ENCODE peak calls at places on chromosome 3, in nine cellular contexts. One of them, this sample, is unnamed.

GRCh38 chr3:172973799-172974198 is 167.2 kb downstream of the SPATA16 start:
- DNase-seq in choroid plexus epithelial cell: no peak
- DNase-seq in neural crest cell: no peak
- DNase-seq in lower lobe of right lung: no peak
- DNase-seq in nephron progenitor cell: no peak
- DNase-seq in RWPE1: no peak
- DNase-seq in H9: no peak
- DNase-seq in AG04450: no peak
- DNase-seq in sigmoid colon: no peak
- DNase-seq in this sample: no peak

GRCh38 chr3:46663611-46664135 is 29.8 kb downstream of the ALS2CL start:
- DNase-seq in AG04450: no peak
- DNase-seq in choroid plexus epithelial cell: peak
- DNase-seq in sigmoid colon: peak
- DNase-seq in RWPE1: no peak
- DNase-seq in neural crest cell: no peak
- DNase-seq in H9: peak
- DNase-seq in nephron progenitor cell: peak
- DNase-seq in lower lobe of right lung: peak
- DNase-seq in this sample: peak

GRCh38 chr3:171489348-171489747 is 29.1 kb upstream of the TNIK start:
- DNase-seq in H9: no peak
- DNase-seq in AG04450: no peak
- DNase-seq in lower lobe of right lung: no peak
- DNase-seq in nephron progenitor cell: no peak
- DNase-seq in RWPE1: no peak
- DNase-seq in choroid plexus epithelial cell: no peak
- DNase-seq in neural crest cell: no peak
- DNase-seq in sigmoid colon: no peak
- DNase-seq in this sample: no peak

GRCh38 chr3:126480864-126481263 is 5.2 kb upstream of the ZXDC start:
- DNase-seq in lower lobe of right lung: no peak
- DNase-seq in choroid plexus epithelial cell: no peak
- DNase-seq in AG04450: no peak
- DNase-seq in neural crest cell: no peak
- DNase-seq in H9: no peak
- DNase-seq in RWPE1: no peak
- DNase-seq in nephron progenitor cell: no peak
- DNase-seq in sigmoid colon: no peak
- DNase-seq in this sample: no peak

GRCh38 chr3:58998476-58999117 is 51.2 kb downstream of the CFAP20DC start:
- DNase-seq in lower lobe of right lung: no peak
- DNase-seq in sigmoid colon: no peak
- DNase-seq in neural crest cell: no peak
- DNase-seq in AG04450: peak
- DNase-seq in nephron progenitor cell: no peak
- DNase-seq in RWPE1: peak
- DNase-seq in choroid plexus epithelial cell: peak
- DNase-seq in H9: no peak
- DNase-seq in this sample: peak

GRCh38 chr3:52231502-52232278 is 6.2 kb upstream of the TLR9 start:
- DNase-seq in AG04450: no peak
- DNase-seq in nephron progenitor cell: peak
- DNase-seq in lower lobe of right lung: peak
- DNase-seq in sigmoid colon: no peak
- DNase-seq in choroid plexus epithelial cell: peak
- DNase-seq in neural crest cell: peak
- DNase-seq in H9: peak
- DNase-seq in RWPE1: no peak
- DNase-seq in this sample: peak

GRCh38 chr3:71130516-71131384 is 452.8 kb downstream of the FOXP1 start:
- DNase-seq in choroid plexus epithelial cell: peak
- DNase-seq in nephron progenitor cell: peak
- DNase-seq in AG04450: peak
- DNase-seq in RWPE1: peak
- DNase-seq in neural crest cell: peak
- DNase-seq in H9: no peak
- DNase-seq in sigmoid colon: peak
- DNase-seq in lower lobe of right lung: peak
- DNase-seq in this sample: peak

GRCh38 chr3:69776289-69776688 is 37.0 kb downstream of the MITF start:
- DNase-seq in RWPE1: no peak
- DNase-seq in choroid plexus epithelial cell: no peak
- DNase-seq in neural crest cell: no peak
- DNase-seq in lower lobe of right lung: no peak
- DNase-seq in H9: no peak
- DNase-seq in AG04450: no peak
- DNase-seq in sigmoid colon: no peak
- DNase-seq in nephron progenitor cell: no peak
- DNase-seq in this sample: no peak

GRCh38 chr3:117238805-117239204 is 529.2 kb downstream of the TUSC7 start:
- DNase-seq in RWPE1: no peak
- DNase-seq in AG04450: no peak
- DNase-seq in lower lobe of right lung: no peak
- DNase-seq in H9: peak
- DNase-seq in sigmoid colon: no peak
- DNase-seq in choroid plexus epithelial cell: no peak
- DNase-seq in neural crest cell: no peak
- DNase-seq in nephron progenitor cell: peak
- DNase-seq in this sample: no peak

GRCh38 chr3:112500621-112501020 is 1.3 kb upstream of the BTLA start:
- DNase-seq in nephron progenitor cell: no peak
- DNase-seq in lower lobe of right lung: no peak
- DNase-seq in RWPE1: no peak
- DNase-seq in choroid plexus epithelial cell: no peak
- DNase-seq in sigmoid colon: no peak
- DNase-seq in neural crest cell: no peak
- DNase-seq in H9: no peak
- DNase-seq in AG04450: no peak
- DNase-seq in this sample: no peak

GRCh38 chr3:8712045-8712870 is 21.3 kb upstream of the CAV3 start:
- DNase-seq in sigmoid colon: no peak
- DNase-seq in nephron progenitor cell: no peak
- DNase-seq in choroid plexus epithelial cell: peak
- DNase-seq in lower lobe of right lung: no peak
- DNase-seq in neural crest cell: no peak
- DNase-seq in H9: no peak
- DNase-seq in RWPE1: peak
- DNase-seq in AG04450: no peak
- DNase-seq in this sample: no peak

GRCh38 chr3:28348286-28348636 is 260 bp upstream of the ZCWPW2 start:
- DNase-seq in sigmoid colon: no peak
- DNase-seq in lower lobe of right lung: no peak
- DNase-seq in choroid plexus epithelial cell: no peak
- DNase-seq in RWPE1: no peak
- DNase-seq in neural crest cell: peak
- DNase-seq in nephron progenitor cell: no peak
- DNase-seq in H9: no peak
- DNase-seq in AG04450: no peak
- DNase-seq in this sample: no peak

GRCh38 chr3:51338632-51339031 is 46.5 kb upstream of the MANF start:
- DNase-seq in H9: peak
- DNase-seq in lower lobe of right lung: no peak
- DNase-seq in neural crest cell: no peak
- DNase-seq in sigmoid colon: peak
- DNase-seq in nephron progenitor cell: no peak
- DNase-seq in AG04450: no peak
- DNase-seq in choroid plexus epithelial cell: no peak
- DNase-seq in RWPE1: no peak
- DNase-seq in this sample: no peak

GRCh38 chr3:120879401-120879800 is 28.6 kb upstream of the STXBP5L start:
- DNase-seq in choroid plexus epithelial cell: no peak
- DNase-seq in H9: no peak
- DNase-seq in lower lobe of right lung: no peak
- DNase-seq in nephron progenitor cell: no peak
- DNase-seq in sigmoid colon: no peak
- DNase-seq in AG04450: no peak
- DNase-seq in RWPE1: no peak
- DNase-seq in neural crest cell: no peak
- DNase-seq in this sample: no peak

GRCh38 chr3:67947808-67948508 is 293.5 kb upstream of the SUCLG2 start:
- DNase-seq in H9: peak
- DNase-seq in lower lobe of right lung: no peak
- DNase-seq in choroid plexus epithelial cell: peak
- DNase-seq in nephron progenitor cell: peak
- DNase-seq in RWPE1: no peak
- DNase-seq in sigmoid colon: no peak
- DNase-seq in AG04450: no peak
- DNase-seq in neural crest cell: peak
- DNase-seq in this sample: peak

GRCh38 chr3:48595526-48596121 is 495 bp upstream of the COL7A1 start:
- DNase-seq in RWPE1: peak
- DNase-seq in AG04450: peak
- DNase-seq in nephron progenitor cell: peak
- DNase-seq in H9: peak
- DNase-seq in choroid plexus epithelial cell: peak
- DNase-seq in neural crest cell: no peak
- DNase-seq in sigmoid colon: no peak
- DNase-seq in lower lobe of right lung: no peak
- DNase-seq in this sample: peak

GRCh38 chr3:87269723-87270122 is 6.7 kb downstream of the POU1F1 start:
- DNase-seq in lower lobe of right lung: no peak
- DNase-seq in choroid plexus epithelial cell: peak
- DNase-seq in nephron progenitor cell: no peak
- DNase-seq in sigmoid colon: no peak
- DNase-seq in RWPE1: no peak
- DNase-seq in neural crest cell: no peak
- DNase-seq in AG04450: no peak
- DNase-seq in H9: no peak
- DNase-seq in this sample: no peak
- TF ChIP-seq CTCF in lower lobe of right lung: no peak
- TF ChIP-seq CTCF in choroid plexus epithelial cell: no peak
- TF ChIP-seq CTCF in nephron progenitor cell: no peak
- TF ChIP-seq CTCF in sigmoid colon: no peak
- TF ChIP-seq CTCF in RWPE1: no peak
- TF ChIP-seq CTCF in neural crest cell: no peak
- TF ChIP-seq CTCF in AG04450: no peak
- TF ChIP-seq CTCF in H9: no peak
- TF ChIP-seq CTCF in this sample: no peak

DNA sequence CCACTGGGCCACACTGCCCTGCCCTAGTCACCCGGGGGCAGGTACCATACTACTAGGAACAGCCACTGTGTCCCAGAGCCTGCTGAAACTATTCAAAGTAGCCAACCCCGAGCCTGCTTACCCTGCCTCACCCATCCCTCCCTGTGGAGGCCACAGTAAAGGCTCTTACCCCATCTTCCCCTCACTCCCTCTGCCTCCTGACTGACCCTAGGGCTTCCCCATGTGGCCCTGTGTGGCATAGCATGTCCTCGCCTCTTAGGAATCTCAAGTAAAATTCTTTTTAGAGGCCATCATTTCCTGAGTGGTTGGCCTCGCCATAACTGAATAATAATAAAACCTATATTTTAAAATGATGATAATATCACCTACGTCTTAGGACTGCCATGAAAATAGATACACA is 112.2 kb upstream of the SLC6A11 start:
- DNase-seq in neural crest cell: no peak
- DNase-seq in RWPE1: no peak
- DNase-seq in lower lobe of right lung: no peak
- DNase-seq in AG04450: no peak
- DNase-seq in H9: peak
- DNase-seq in nephron progenitor cell: peak
- DNase-seq in choroid plexus epithelial cell: peak
- DNase-seq in sigmoid colon: no peak
- DNase-seq in this sample: peak
- TF ChIP-seq CTCF in neural crest cell: peak
- TF ChIP-seq CTCF in RWPE1: no peak
- TF ChIP-seq CTCF in lower lobe of right lung: no peak
- TF ChIP-seq CTCF in AG04450: peak
- TF ChIP-seq CTCF in H9: peak
- TF ChIP-seq CTCF in nephron progenitor cell: peak
- TF ChIP-seq CTCF in choroid plexus epithelial cell: peak
- TF ChIP-seq CTCF in sigmoid colon: no peak
- TF ChIP-seq CTCF in this sample: no peak

GRCh38 chr3:138049157-138049919 is 39.4 kb downstream of the CLDN18 start:
- DNase-seq in choroid plexus epithelial cell: peak
- DNase-seq in AG04450: peak
- DNase-seq in neural crest cell: no peak
- DNase-seq in nephron progenitor cell: no peak
- DNase-seq in lower lobe of right lung: no peak
- DNase-seq in RWPE1: no peak
- DNase-seq in H9: peak
- DNase-seq in sigmoid colon: no peak
- DNase-seq in this sample: no peak
- TF ChIP-seq CTCF in choroid plexus epithelial cell: peak
- TF ChIP-seq CTCF in AG04450: peak
- TF ChIP-seq CTCF in neural crest cell: no peak
- TF ChIP-seq CTCF in nephron progenitor cell: no peak
- TF ChIP-seq CTCF in lower lobe of right lung: no peak
- TF ChIP-seq CTCF in RWPE1: no peak
- TF ChIP-seq CTCF in H9: peak
- TF ChIP-seq CTCF in sigmoid colon: no peak
- TF ChIP-seq CTCF in this sample: peak

GRCh38 chr3:37544105-37544504 is 317.6 kb upstream of the CTDSPL start:
- DNase-seq in sigmoid colon: no peak
- DNase-seq in H9: no peak
- DNase-seq in choroid plexus epithelial cell: no peak
- DNase-seq in lower lobe of right lung: no peak
- DNase-seq in nephron progenitor cell: no peak
- DNase-seq in AG04450: no peak
- DNase-seq in RWPE1: no peak
- DNase-seq in neural crest cell: no peak
- DNase-seq in this sample: no peak

GRCh38 chr3:37545479-37545878 is 316.2 kb upstream of the CTDSPL start:
- DNase-seq in nephron progenitor cell: no peak
- DNase-seq in AG04450: no peak
- DNase-seq in neural crest cell: no peak
- DNase-seq in RWPE1: no peak
- DNase-seq in choroid plexus epithelial cell: no peak
- DNase-seq in H9: no peak
- DNase-seq in lower lobe of right lung: no peak
- DNase-seq in sigmoid colon: no peak
- DNase-seq in this sample: no peak

GRCh38 chr3:37544869-37545352 is 316.8 kb upstream of the CTDSPL start:
- DNase-seq in nephron progenitor cell: no peak
- DNase-seq in AG04450: no peak
- DNase-seq in lower lobe of right lung: no peak
- DNase-seq in sigmoid colon: no peak
- DNase-seq in RWPE1: no peak
- DNase-seq in choroid plexus epithelial cell: no peak
- DNase-seq in neural crest cell: no peak
- DNase-seq in H9: no peak
- DNase-seq in this sample: no peak

GRCh38 chr3:37543692-37544091 is 318.0 kb upstream of the CTDSPL start:
- DNase-seq in sigmoid colon: no peak
- DNase-seq in choroid plexus epithelial cell: no peak
- DNase-seq in nephron progenitor cell: no peak
- DNase-seq in AG04450: no peak
- DNase-seq in H9: no peak
- DNase-seq in lower lobe of right lung: no peak
- DNase-seq in RWPE1: no peak
- DNase-seq in neural crest cell: no peak
- DNase-seq in this sample: no peak

DNA sequence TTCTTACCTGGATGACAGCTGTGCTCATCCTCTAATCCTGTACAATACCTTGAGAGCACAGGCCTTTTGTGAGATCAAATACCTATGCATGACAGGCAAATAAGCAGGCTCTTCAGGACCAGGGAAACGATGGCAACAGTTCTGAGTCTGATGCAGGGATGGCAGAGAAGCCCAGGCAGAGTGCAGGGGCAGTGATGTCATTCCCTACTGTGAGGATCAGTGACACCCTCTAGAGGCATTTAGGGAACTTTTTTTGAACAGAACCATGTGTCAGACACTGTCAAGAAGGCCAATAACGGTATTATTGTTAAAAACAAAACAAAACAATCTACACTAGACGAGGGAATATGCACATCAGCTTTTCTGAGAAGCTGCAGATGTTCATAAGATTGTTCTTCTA is 314.8 kb upstream of the CTDSPL start:
- DNase-seq in sigmoid colon: no peak
- DNase-seq in RWPE1: peak
- DNase-seq in neural crest cell: no peak
- DNase-seq in choroid plexus epithelial cell: peak
- DNase-seq in AG04450: no peak
- DNase-seq in nephron progenitor cell: no peak
- DNase-seq in H9: no peak
- DNase-seq in lower lobe of right lung: no peak
- DNase-seq in this sample: peak
- TF ChIP-seq CTCF in sigmoid colon: peak
- TF ChIP-seq CTCF in RWPE1: no peak
- TF ChIP-seq CTCF in neural crest cell: peak
- TF ChIP-seq CTCF in choroid plexus epithelial cell: peak
- TF ChIP-seq CTCF in AG04450: no peak
- TF ChIP-seq CTCF in nephron progenitor cell: no peak
- TF ChIP-seq CTCF in H9: peak
- TF ChIP-seq CTCF in lower lobe of right lung: peak
- TF ChIP-seq CTCF in this sample: no peak

This sample was measured in Calu3.